ENCODE peak calls at places on chromosome 13, in five cellular contexts. R, O, L, J and E are unnamed samples.

GRCh38 chr13:30371649-30372265 is 50.5 kb upstream of the UBE2L5 start:
- DNase-seq in R (no peak), O (no peak), L (no peak), J (peak), E (no peak)

GRCh38 chr13:103101902-103102301 is 35.7 kb upstream of the SLC10A2 start:
- DNase-seq in R (no peak), O (no peak), L (no peak), J (no peak), E (no peak)

GRCh38 chr13:77177646-77178045 is 149.2 kb downstream of the MYCBP2 start:
- DNase-seq in R (no peak), O (no peak), L (no peak), J (no peak), E (no peak)

GRCh38 chr13:111541752-111542529 is 221.5 kb downstream of the TEX29 start:
- DNase-seq in R (no peak), O (no peak), L (no peak), J (no peak), E (no peak)

GRCh38 chr13:110195547-110196485 is 111.1 kb downstream of the COL4A1 start:
- DNase-seq in R (no peak), O (no peak), L (no peak), J (no peak), E (no peak)

GRCh38 chr13:23921451-23921888 is 24.2 kb upstream of the C1QTNF9B start:
- DNase-seq in R (no peak), O (no peak), L (peak), J (no peak), E (peak)

GRCh38 chr13:25766576-25766975 is 285.2 kb downstream of the SHISA2 start:
- DNase-seq in R (no peak), O (no peak), L (no peak), J (no peak), E (no peak)

GRCh38 chr13:43986395-43986794 is 106.7 kb downstream of the LACC1 start:
- DNase-seq in R (no peak), O (no peak), L (no peak), J (no peak), E (no peak)

GRCh38 chr13:23820530-23820929 is 68.7 kb downstream of the MIPEP start:
- DNase-seq in R (no peak), O (no peak), L (no peak), J (no peak), E (no peak)

GRCh38 chr13:114112231-114112825 is 20.1 kb downstream of the RASA3 start:
- DNase-seq in R (no peak), O (peak), L (no peak), J (no peak), E (no peak)

GRCh38 chr13:23488442-23488841 is 54.9 kb upstream of the SACS start:
- DNase-seq in R (no peak), O (no peak), L (no peak), J (no peak), E (no peak)

GRCh38 chr13:64414381-64414780 is 2815.8 kb downstream of the PCDH9 start:
- DNase-seq in R (no peak), O (no peak), L (no peak), J (no peak), E (no peak)

GRCh38 chr13:36148436-36148835 is 17.3 kb upstream of the DCLK1 start:
- DNase-seq in R (no peak), O (no peak), L (no peak), J (no peak), E (no peak)

GRCh38 chr13:99174533-99175100 is 26.0 kb upstream of the UBAC2 start:
- DNase-seq in R (no peak), O (no peak), L (no peak), J (no peak), E (no peak)

GRCh38 chr13:29301027-29301426 is 294.5 kb downstream of the SLC7A1 start:
- DNase-seq in R (no peak), O (no peak), L (no peak), J (no peak), E (no peak)

GRCh38 chr13:112457081-112457480 is 80.9 kb downstream of the SPACA7 start:
- DNase-seq in R (no peak), O (no peak), L (no peak), J (no peak), E (no peak)

GRCh38 chr13:31538067-31539042 is 201.0 kb upstream of the RXFP2 start:
- DNase-seq in R (no peak), O (no peak), L (no peak), J (no peak), E (no peak)

GRCh38 chr13:25214371-25215252 is 42.5 kb upstream of the AMER2 start:
- DNase-seq in R (no peak), O (no peak), L (no peak), J (no peak), E (no peak)

GRCh38 chr13:35797946-35798345 is 321.5 kb upstream of the MAB21L1 start:
- DNase-seq in R (no peak), O (no peak), L (no peak), J (no peak), E (no peak)

GRCh38 chr13:110571897-110572777 is 10.6 kb upstream of the RAB20 start:
- DNase-seq in R (no peak), O (peak), L (no peak), J (no peak), E (no peak)

GRCh38 chr13:59103004-59103768 is 1060.5 kb downstream of the DIAPH3 start:
- DNase-seq in R (no peak), O (no peak), L (no peak), J (no peak), E (peak)

GRCh38 chr13:49256841-49257240 is 9.1 kb downstream of the CDADC1 start:
- DNase-seq in R (no peak), O (no peak), L (no peak), J (no peak), E (no peak)

GRCh38 chr13:19572280-19572679 is 10.9 kb upstream of the TPTE2 start:
- DNase-seq in R (no peak), O (no peak), L (no peak), J (no peak), E (no peak)

GRCh38 chr13:27053235-27053884 is 118.3 kb downstream of the USP12 start:
- DNase-seq in R (no peak), O (no peak), L (no peak), J (no peak), E (no peak)

GRCh38 chr13:98483636-98484288 is 93.1 kb downstream of the STK24 start:
- DNase-seq in R (no peak), O (no peak), L (no peak), J (no peak), E (no peak)

GRCh38 chr13:72570019-72570418 is 157.4 kb downstream of the MZT1 start:
- DNase-seq in R (no peak), O (no peak), L (no peak), J (no peak), E (no peak)

GRCh38 chr13:112014857-112015256 is 52.1 kb upstream of the SOX1 start:
- DNase-seq in R (no peak), O (no peak), L (no peak), J (no peak), E (no peak)

GRCh38 chr13:79646880-79647279 is 165.9 kb downstream of the NDFIP2 start:
- DNase-seq in R (no peak), O (no peak), L (no peak), J (no peak), E (no peak)

GRCh38 chr13:102847272-102848234 is 1.7 kb downstream of the ERCC5 start:
- DNase-seq in R (no peak), O (no peak), L (no peak), J (no peak), E (no peak)

GRCh38 chr13:34164585-34164984 is 346.6 kb downstream of the RFC3 start:
- DNase-seq in R (no peak), O (no peak), L (no peak), J (no peak), E (no peak)

GRCh38 chr13:46058268-46058667 is 5.7 kb upstream of the ZC3H13 start:
- DNase-seq in R (no peak), O (no peak), L (no peak), J (no peak), E (no peak)